ENCODE peak calls at places on chromosomes 3 and 15, in ten cellular contexts. X, C, E, L, T, Q, V, D, O and B are unnamed samples.

GRCh38 chr3:23931597-23931996 is 13.5 kb upstream of the NR1D2 start:
- DNase-seq in E (no peak), O (no peak), C (no peak), X (no peak), L (no peak), Q (no peak), D (no peak), T (no peak), V (no peak), B (no peak)

GRCh38 chr3:149843502-149843901 is 30.5 kb downstream of the RNF13 start:
- DNase-seq in E (no peak), Q (no peak), L (no peak), C (no peak), D (no peak), O (no peak), V (no peak), X (no peak), T (no peak), B (no peak)

GRCh38 chr15:97978408-97979130 is 18.1 kb downstream of the ARRDC4 start:
- DNase-seq in E (peak), L (no peak), C (no peak), D (no peak), X (no peak), O (no peak), V (no peak), Q (no peak), T (no peak), B (no peak)

GRCh38 chr3:69094467-69095205 is 9.9 kb downstream of the ARL6IP5 start:
- DNase-seq in V (no peak), T (peak), X (no peak), O (peak), L (no peak), D (no peak), C (no peak), E (peak), Q (peak), B (no peak)

GRCh38 chr15:62454567-62455172 is 289.6 kb upstream of the C2CD4B start:
- DNase-seq in T (no peak), C (no peak), O (no peak), Q (no peak), E (no peak), L (no peak), X (no peak), V (no peak), D (no peak), B (no peak)

GRCh38 chr15:73691398-73691797 is 7.2 kb downstream of the CD276 start:
- DNase-seq in V (no peak), T (peak), C (peak), X (no peak), D (no peak), L (no peak), Q (peak), O (no peak), E (peak), B (no peak)

GRCh38 chr3:160473233-160473632 is 23.6 kb upstream of the TRIM59 start:
- DNase-seq in O (no peak), T (peak), V (no peak), X (no peak), L (no peak), Q (peak), D (peak), C (no peak), E (peak), B (no peak)

GRCh38 chr3:51704511-51704950 is 2.3 kb upstream of the GRM2 start:
- DNase-seq in E (no peak), C (no peak), T (no peak), V (no peak), L (no peak), X (no peak), D (no peak), Q (no peak), O (no peak), B (no peak)

GRCh38 chr3:29751647-29752263 is 470.9 kb downstream of the RBMS3 start:
- DNase-seq in O (no peak), T (no peak), C (no peak), D (no peak), X (no peak), E (no peak), V (no peak), Q (no peak), L (no peak), B (no peak)

GRCh38 chr3:192850501-192850981 is 67.1 kb downstream of the MB21D2 start:
- DNase-seq in D (no peak), E (peak), L (no peak), V (no peak), O (peak), Q (no peak), C (no peak), X (no peak), T (peak), B (no peak)

GRCh38 chr15:67307156-67307555 is 52.6 kb downstream of the IQCH start:
- DNase-seq in Q (peak), V (no peak), L (no peak), D (no peak), C (no peak), O (no peak), T (peak), E (peak), X (no peak), B (no peak)

GRCh38 chr3:65894679-65895078 is 144.0 kb downstream of the MAGI1 start:
- DNase-seq in X (no peak), Q (peak), V (no peak), D (peak), O (no peak), C (no peak), T (peak), L (no peak), E (peak), B (no peak)

GRCh38 chr3:45318712-45319111 is 69.7 kb upstream of the LARS2 start:
- DNase-seq in E (no peak), T (no peak), C (no peak), X (no peak), L (no peak), Q (no peak), V (no peak), O (no peak), D (no peak), B (no peak)

GRCh38 chr3:170178631-170179030 is 2.9 kb downstream of the PHC3 start:
- DNase-seq in C (no peak), V (no peak), L (peak), X (no peak), Q (no peak), O (peak), D (no peak), E (no peak), T (no peak), B (no peak)

GRCh38 chr3:154568064-154568463 is 138.1 kb upstream of the GPR149 start:
- DNase-seq in V (no peak), C (no peak), Q (no peak), E (no peak), X (no peak), O (no peak), D (no peak), L (no peak), T (no peak), B (no peak)

GRCh38 chr15:48373855-48374421 is 42.7 kb downstream of the DUT start:
- DNase-seq in D (no peak), L (no peak), Q (peak), T (no peak), V (no peak), X (no peak), E (peak), O (no peak), C (peak), B (no peak)

GRCh38 chr15:100284191-100284590 is 57.6 kb downstream of the ADAMTS17 start:
- DNase-seq in Q (no peak), V (no peak), C (no peak), L (no peak), X (no peak), O (no peak), T (no peak), D (no peak), E (no peak), B (no peak)

GRCh38 chr3:138078901-138079344 is 36.5 kb downstream of the DZIP1L start:
- DNase-seq in V (no peak), Q (peak), L (no peak), T (peak), C (no peak), E (peak), O (peak), X (no peak), D (peak), B (peak)

GRCh38 chr3:190432216-190432615 is 17.5 kb downstream of the TMEM207 start:
- DNase-seq in X (no peak), T (no peak), D (no peak), V (no peak), E (peak), C (no peak), L (no peak), Q (no peak), O (no peak), B (no peak)

GRCh38 chr15:98807262-98807661 is 158.9 kb downstream of the IGF1R start:
- DNase-seq in L (no peak), C (no peak), Q (peak), T (peak), D (peak), X (no peak), O (no peak), E (peak), V (no peak), B (peak)

GRCh38 chr3:71693641-71694040 is 31.6 kb downstream of the EIF4E3 start:
- DNase-seq in O (no peak), V (no peak), T (no peak), E (no peak), X (no peak), Q (no peak), C (no peak), L (no peak), D (no peak), B (no peak)

GRCh38 chr15:99201410-99202175 is 47.8 kb downstream of the TTC23 start:
- DNase-seq in L (no peak), V (no peak), C (no peak), T (no peak), E (no peak), X (no peak), D (no peak), Q (peak), O (no peak), B (no peak)

GRCh38 chr3:170372190-170372879 is 14.8 kb downstream of the SKIL start:
- DNase-seq in C (no peak), L (no peak), Q (no peak), D (no peak), E (no peak), T (no peak), V (no peak), O (no peak), X (no peak), B (no peak)

GRCh38 chr15:60358935-60359672 is 38.7 kb downstream of the ANXA2 start:
- DNase-seq in L (no peak), C (no peak), T (peak), E (peak), Q (peak), X (no peak), V (no peak), D (no peak), O (no peak), B (peak)

GRCh38 chr15:25787381-25787780 is 75.7 kb downstream of the ATP10A start:
- DNase-seq in V (no peak), L (no peak), T (no peak), C (no peak), D (no peak), Q (peak), E (peak), O (no peak), X (no peak), B (no peak)

GRCh38 chr3:15040844-15041243 is 24.3 kb downstream of the MRPS25 start:
- DNase-seq in Q (no peak), D (no peak), E (peak), C (no peak), L (no peak), X (no peak), O (no peak), T (no peak), V (no peak), B (no peak)